ENCODE peak calls at places on chromosome 13, in nine cellular contexts. Y, C, G, B, V, O, P, E and F are unnamed samples.
A peak's percentile ranks its signal among the peaks of the same experiment; 100 is the strongest.

GRCh38 chr13:97567510-97568243 is 133.7 kb downstream of the RAP2A start:
- DNase-seq in Y (no peak), C (peak; percentile 80), G (no peak), B (no peak), V (no peak), O (no peak), P (no peak), E (no peak), F (no peak)

GRCh38 chr13:51380269-51380668 is 40.8 kb downstream of the SERPINE3 start:
- DNase-seq in Y (no peak), C (no peak), G (peak; percentile 39), B (no peak), V (no peak), O (no peak), P (no peak), E (no peak), F (no peak)

GRCh38 chr13:26168276-26168814 is 53.8 kb downstream of the RNF6 start:
- DNase-seq in Y (no peak), C (no peak), G (peak; percentile 5), B (no peak), V (no peak), O (no peak), P (no peak), E (peak; percentile 45), F (no peak)

GRCh38 chr13:101326710-101327109 is 89.6 kb downstream of the NALCN start:
- DNase-seq in Y (no peak), C (no peak), G (no peak), B (no peak), V (no peak), O (no peak), P (no peak), E (no peak), F (no peak)

GRCh38 chr13:38657191-38657590 is 29.7 kb upstream of the FREM2 start:
- DNase-seq in Y (no peak), C (no peak), G (peak; percentile 23), B (no peak), V (no peak), O (no peak), P (no peak), E (no peak), F (no peak)

GRCh38 chr13:65724261-65724660 is 1505.9 kb downstream of the PCDH9 start:
- DNase-seq in Y (no peak), C (no peak), G (peak; percentile 71), B (no peak), V (no peak), O (no peak), P (no peak), E (peak; percentile 33), F (no peak)

GRCh38 chr13:112000888-112001287 is 66.1 kb upstream of the SOX1 start:
- DNase-seq in Y (no peak), C (no peak), G (no peak), B (no peak), V (no peak), O (no peak), P (no peak), E (no peak), F (no peak)

GRCh38 chr13:45737571-45738002 is 35.5 kb downstream of the CBY2 start:
- DNase-seq in Y (no peak), C (no peak), G (no peak), B (no peak), V (no peak), O (no peak), P (no peak), E (peak; percentile 45), F (no peak)

GRCh38 chr13:109297628-109298027 is 488.8 kb downstream of the IRS2 start:
- DNase-seq in Y (no peak), C (no peak), G (peak; percentile 50), B (peak; percentile 74), V (no peak), O (no peak), P (no peak), E (no peak), F (no peak)

GRCh38 chr13:22077205-22077683 is 406.4 kb downstream of the FGF9 start:
- DNase-seq in Y (no peak), C (no peak), G (no peak), B (no peak), V (no peak), O (no peak), P (no peak), E (no peak), F (no peak)

GRCh38 chr13:51534075-51534817 is 50.0 kb upstream of the WDFY2 start:
- DNase-seq in Y (peak; percentile 62), C (peak; percentile 54), G (no peak), B (no peak), V (no peak), O (no peak), P (peak; percentile 32), E (peak; percentile 30), F (no peak)

GRCh38 chr13:19179916-19180315 is 1.7 kb downstream of the TUBA3C start:
- DNase-seq in Y (no peak), C (no peak), G (no peak), B (no peak), V (no peak), O (no peak), P (no peak), E (no peak), F (peak; percentile 25)

GRCh38 chr13:75481176-75482069 is 546 bp downstream of the TBC1D4 start:
- DNase-seq in Y (no peak), C (peak; percentile 58), G (no peak), B (no peak), V (peak; percentile 61), O (peak; percentile 39), P (peak; percentile 22), E (no peak), F (peak; percentile 74)

GRCh38 chr13:24717217-24717616 is 37.0 kb downstream of the ATP12A start:
- DNase-seq in Y (no peak), C (no peak), G (no peak), B (no peak), V (no peak), O (no peak), P (no peak), E (no peak), F (no peak)

GRCh38 chr13:41231786-41232185 is 31.6 kb downstream of the MTRF1 start:
- DNase-seq in Y (no peak), C (peak; percentile 81), G (peak; percentile 40), B (no peak), V (peak; percentile 1), O (no peak), P (peak; percentile 23), E (peak; percentile 15), F (no peak)

GRCh38 chr13:34748078-34748477 is 194.0 kb upstream of the NBEA start:
- DNase-seq in Y (no peak), C (no peak), G (peak; percentile 13), B (no peak), V (no peak), O (no peak), P (peak; percentile 21), E (no peak), F (no peak)

GRCh38 chr13:49840266-49840665 is 47.8 kb upstream of the KPNA3 start:
- DNase-seq in Y (peak; percentile 53), C (no peak), G (no peak), B (no peak), V (no peak), O (no peak), P (no peak), E (peak; percentile 10), F (no peak)

GRCh38 chr13:26681036-26681435 is 79.5 kb downstream of the GPR12 start:
- DNase-seq in Y (no peak), C (no peak), G (no peak), B (no peak), V (no peak), O (no peak), P (no peak), E (no peak), F (no peak)

GRCh38 chr13:42681394-42681793 is 100.0 kb upstream of the FAM216B start:
- DNase-seq in Y (no peak), C (no peak), G (no peak), B (no peak), V (no peak), O (no peak), P (no peak), E (no peak), F (no peak)

GRCh38 chr13:98972059-98972458 is 5.8 kb downstream of the DOCK9 start:
- DNase-seq in Y (no peak), C (no peak), G (no peak), B (no peak), V (no peak), O (no peak), P (no peak), E (no peak), F (no peak)
- TF ChIP-seq CTCF in Y (no peak), C (no peak), G (no peak), B (no peak), V (no peak), O (no peak), P (no peak), E (no peak), F (no peak)

DNA sequence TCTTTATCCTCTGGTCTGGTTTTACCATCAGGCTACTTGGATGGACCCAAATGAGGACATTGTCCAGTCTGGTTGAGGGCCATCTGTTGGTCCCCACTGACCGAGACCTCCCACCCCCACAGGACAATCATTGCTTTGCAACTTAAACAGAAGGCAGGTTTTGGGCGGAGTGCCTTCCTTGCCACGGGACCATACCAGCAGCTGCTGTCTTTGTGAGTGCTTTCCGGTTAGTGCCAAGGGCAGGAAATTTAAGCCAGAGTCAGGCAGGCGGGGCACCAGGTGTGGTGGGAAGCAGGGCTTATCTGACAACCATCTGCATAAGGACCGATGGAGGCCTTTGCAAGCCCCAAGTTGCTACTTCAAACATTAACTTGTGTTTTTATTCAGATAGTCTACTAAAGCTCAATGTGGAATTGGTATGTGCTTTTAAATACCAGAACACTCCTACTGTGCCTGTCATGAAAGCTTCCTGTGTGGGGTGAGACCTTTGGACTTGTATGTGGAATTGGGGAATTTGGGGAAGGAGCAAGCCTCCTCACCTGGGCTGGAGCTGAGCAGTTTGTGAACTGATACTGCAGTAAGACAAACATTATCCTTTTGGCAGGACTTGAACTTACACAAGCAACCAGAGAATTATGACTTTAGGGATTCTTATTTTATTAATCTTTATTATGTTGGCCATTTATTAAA is 39.3 kb upstream of the UBE2L5 start:
- DNase-seq in Y (no peak), C (no peak), G (no peak), B (no peak), V (no peak), O (no peak), P (no peak), E (peak; percentile 80), F (no peak)
- TF ChIP-seq CTCF in Y (no peak), C (no peak), G (no peak), B (no peak), V (no peak), O (no peak), P (no peak), E (no peak), F (no peak)

DNA sequence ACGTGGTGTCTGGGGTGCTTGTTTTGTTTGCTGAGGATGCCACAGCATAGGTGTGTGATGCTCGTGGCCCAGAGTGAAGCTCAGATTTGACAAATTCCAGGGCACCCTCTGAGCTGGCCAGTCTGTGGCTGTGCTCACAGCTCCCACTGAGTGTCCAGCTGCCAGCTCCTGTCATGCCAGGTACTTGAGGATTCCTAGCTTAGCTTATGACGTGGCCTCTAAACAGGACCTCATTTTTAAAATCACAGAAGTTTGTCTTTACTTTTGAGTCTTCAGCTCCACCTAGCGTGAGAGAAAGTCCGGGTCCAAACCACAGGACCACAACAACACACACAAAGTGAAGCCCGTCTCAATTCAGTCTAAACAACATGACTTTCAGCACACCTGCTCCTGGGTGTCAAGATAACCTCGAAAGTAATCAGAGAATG is 117.3 kb downstream of the RAB20 start:
- DNase-seq in Y (no peak), C (no peak), G (peak; percentile 67), B (no peak), V (no peak), O (no peak), P (peak; percentile 31), E (no peak), F (no peak)
- TF ChIP-seq CTCF in Y (no peak), C (no peak), G (peak; percentile 61), B (peak; percentile 44), V (peak; percentile 38), O (no peak), P (peak; percentile 54), E (peak; percentile 42), F (no peak)

GRCh38 chr13:52851153-52851962 is 2.9 kb upstream of the PCDH8 start:
- DNase-seq in Y (no peak), C (peak; percentile 48), G (no peak), B (no peak), V (peak; percentile 73), O (peak; percentile 56), P (peak; percentile 26), E (no peak), F (no peak)
- TF ChIP-seq CTCF in Y (no peak), C (no peak), G (peak; percentile 8), B (no peak), V (no peak), O (no peak), P (no peak), E (no peak), F (peak; percentile 6)